ENCODE peak calls at places on chromosomes 4 and X, in five cellular contexts. M, Q, W, I and O are unnamed samples.

GRCh38 chrX:72270316-72270866 is 6.7 kb downstream of the RPS4X start:
- DNase-seq in M (no peak), Q (no peak), W (no peak), I (no peak), O (no peak)

GRCh38 chrX:46965125-46965758 is 53.0 kb downstream of the JADE3 start:
- DNase-seq in M (no peak), Q (no peak), W (no peak), I (peak), O (no peak)

GRCh38 chrX:47634871-47635575 is 5.3 kb upstream of the CFP start:
- DNase-seq in M (no peak), Q (no peak), W (no peak), I (no peak), O (no peak)

GRCh38 chrX:74251006-74251930 is 52.7 kb upstream of the ZCCHC13 start:
- DNase-seq in M (no peak), Q (peak), W (no peak), I (peak), O (no peak)

GRCh38 chr4:26985836-26986235 is 125.2 kb downstream of the STIM2 start:
- DNase-seq in M (no peak), Q (no peak), W (no peak), I (no peak), O (no peak)

GRCh38 chrX:19487520-19488200 is 27.6 kb downstream of the MAP3K15 start:
- DNase-seq in M (no peak), Q (peak), W (no peak), I (no peak), O (no peak)

GRCh38 chr4:183596056-183596757 is 62.8 kb downstream of the RWDD4 start:
- DNase-seq in M (no peak), Q (no peak), W (no peak), I (no peak), O (no peak)

GRCh38 chr4:20251061-20251795 is 477 bp upstream of the SLIT2 start:
- DNase-seq in M (no peak), Q (no peak), W (no peak), I (peak), O (no peak)

GRCh38 chrX:115047181-115047580 is 29.8 kb upstream of the IL13RA2 start:
- DNase-seq in M (no peak), Q (no peak), W (no peak), I (peak), O (no peak)

GRCh38 chr4:107349732-107350131 is 313.6 kb upstream of the DKK2 start:
- DNase-seq in M (no peak), Q (no peak), W (no peak), I (no peak), O (no peak)

GRCh38 chrX:16836371-16836770 is 33.8 kb downstream of the RBBP7 start:
- DNase-seq in M (no peak), Q (peak), W (peak), I (peak), O (no peak)

GRCh38 chrX:111376897-111377601 is 34.9 kb downstream of the DCX start:
- DNase-seq in M (no peak), Q (no peak), W (no peak), I (no peak), O (no peak)

GRCh38 chrX:100410901-100411801 is 1.1 kb upstream of the PCDH19 start:
- DNase-seq in M (no peak), Q (no peak), W (no peak), I (no peak), O (no peak)

GRCh38 chrX:40105016-40105790 is 7.4 kb upstream of the BCOR start:
- DNase-seq in M (no peak), Q (peak), W (no peak), I (no peak), O (no peak)

GRCh38 chr4:45033676-45034410 is 307.5 kb upstream of the GNPDA2 start:
- DNase-seq in M (no peak), Q (no peak), W (no peak), I (no peak), O (no peak)

GRCh38 chr4:5957091-5957490 is 61.1 kb downstream of the C4orf50 start:
- DNase-seq in M (no peak), Q (no peak), W (no peak), I (no peak), O (peak)

GRCh38 chr4:66766557-66766956 is 778.7 kb downstream of the CENPC start:
- DNase-seq in M (no peak), Q (no peak), W (no peak), I (no peak), O (no peak)

GRCh38 chrX:85996555-85996954 is 50.8 kb downstream of the CHM start:
- DNase-seq in M (no peak), Q (no peak), W (no peak), I (no peak), O (no peak)

GRCh38 chr4:28776004-28776403 is 1915.4 kb downstream of the STIM2 start:
- DNase-seq in M (no peak), Q (no peak), W (no peak), I (no peak), O (no peak)

GRCh38 chrX:16144420-16144819 is 21.1 kb downstream of the GRPR start:
- DNase-seq in M (no peak), Q (no peak), W (no peak), I (no peak), O (no peak)

GRCh38 chr4:147361726-147362125 is 119.2 kb upstream of the EDNRA start:
- DNase-seq in M (peak), Q (peak), W (peak), I (peak), O (no peak)

GRCh38 chr4:187940299-187940698 is 55.3 kb upstream of the ZFP42 start:
- DNase-seq in M (no peak), Q (no peak), W (no peak), I (peak), O (no peak)

GRCh38 chrX:138897621-138898492 is 186.3 kb upstream of the FGF13 start:
- DNase-seq in M (no peak), Q (no peak), W (no peak), I (no peak), O (no peak)

GRCh38 chr4:186297013-186297645 is 31.1 kb downstream of the F11 start:
- DNase-seq in M (no peak), Q (no peak), W (no peak), I (peak), O (no peak)

GRCh38 chrX:72021975-72022374 is 109.7 kb downstream of the RTL5 start:
- DNase-seq in M (peak), Q (no peak), W (no peak), I (no peak), O (no peak)

GRCh38 chrX:13452283-13452682 is 117.1 kb upstream of the EGFL6 start:
- DNase-seq in M (no peak), Q (no peak), W (no peak), I (no peak), O (no peak)

GRCh38 chr4:45576275-45576674 is 547.6 kb downstream of the GABRG1 start:
- DNase-seq in M (no peak), Q (no peak), W (no peak), I (no peak), O (no peak)

GRCh38 chrX:50996930-50997329 is 86.4 kb downstream of the BMP15 start:
- DNase-seq in M (no peak), Q (no peak), W (no peak), I (no peak), O (no peak)

GRCh38 chr4:148561467-148561866 is 119.3 kb upstream of the NR3C2 start:
- DNase-seq in M (no peak), Q (no peak), W (no peak), I (no peak), O (no peak)

GRCh38 chrX:69015156-69015555 is 150.1 kb downstream of the PJA1 start:
- DNase-seq in M (no peak), Q (no peak), W (no peak), I (no peak), O (no peak)

GRCh38 chrX:34875204-34875603 is 67.4 kb upstream of the FAM47B start:
- DNase-seq in M (no peak), Q (no peak), W (no peak), I (peak), O (no peak)

GRCh38 chr4:87848622-87849351 is 16.0 kb downstream of the MEPE start:
- DNase-seq in M (peak), Q (peak), W (peak), I (peak), O (peak)

GRCh38 chr4:15024386-15024785 is 22.1 kb downstream of the CPEB2 start:
- DNase-seq in M (no peak), Q (no peak), W (no peak), I (peak), O (no peak)

DNA sequence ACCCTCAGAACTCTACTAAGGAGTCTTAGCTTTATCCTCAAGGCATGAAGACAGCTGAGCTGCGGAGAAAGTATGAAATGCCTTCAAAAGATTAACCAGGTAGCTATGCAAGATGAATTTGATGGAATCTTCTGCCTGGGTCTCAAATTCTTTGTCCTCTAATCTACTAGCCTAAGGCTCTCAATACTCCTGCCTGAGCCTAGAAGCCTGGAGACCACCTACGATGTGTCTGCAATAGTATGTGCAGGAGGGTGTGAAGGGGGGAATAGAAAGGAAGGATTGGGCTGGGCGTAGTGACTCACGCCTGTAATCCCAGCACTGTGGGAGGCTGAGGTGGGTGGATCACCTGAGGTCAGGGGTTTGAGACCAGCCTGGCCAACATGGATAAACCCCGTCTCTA is 178.2 kb upstream of the GPC4 start:
- DNase-seq in M (no peak), Q (no peak), W (no peak), I (no peak), O (no peak)
- H3K4me3 ChIP-seq in M (no peak), Q (no peak), W (no peak), I (no peak), O (no peak)

DNA sequence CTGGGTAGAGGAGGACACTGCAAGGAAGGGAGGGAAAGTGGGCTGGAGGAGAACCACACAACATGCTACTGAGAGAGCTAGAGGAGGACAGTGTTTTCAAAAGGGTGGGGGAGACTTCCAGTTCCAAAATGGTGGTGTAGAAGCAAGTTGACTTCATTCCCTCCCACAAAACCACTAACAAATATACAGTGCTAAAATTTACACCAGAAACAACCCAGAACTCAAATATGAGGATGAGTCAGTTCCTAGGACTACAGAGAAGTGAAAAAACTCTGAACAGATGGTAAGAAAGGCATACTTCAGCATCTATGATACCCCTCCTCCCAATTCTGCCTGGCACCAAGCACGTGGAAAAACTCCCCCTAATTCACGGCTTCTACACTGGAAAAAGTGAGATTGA is 9.8 kb downstream of the AADAT start:
- DNase-seq in M (no peak), Q (no peak), W (no peak), I (peak), O (no peak)
- TF ChIP-seq POLR2A in M (no peak), Q (no peak), W (no peak), I (no peak), O (no peak)

DNA sequence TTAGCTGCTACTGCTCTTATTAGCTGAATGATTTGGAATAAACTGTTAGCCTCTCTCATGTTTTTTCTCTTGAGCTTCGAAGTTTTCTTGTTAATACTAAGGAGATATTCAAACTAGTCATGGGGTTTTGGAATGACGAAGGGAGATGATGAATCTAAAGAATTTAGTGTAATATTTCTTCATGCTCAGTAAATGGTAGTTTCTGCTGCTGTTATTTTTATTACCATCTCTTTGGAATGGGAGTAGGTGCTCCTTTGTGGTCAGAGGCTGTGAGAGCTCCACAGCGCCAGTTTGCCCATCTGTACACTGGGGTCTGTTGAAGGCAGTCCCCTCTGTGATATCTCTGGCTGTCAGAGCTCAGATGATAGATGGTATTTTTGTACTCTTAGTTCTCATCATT is 33.7 kb downstream of the HTT start:
- DNase-seq in M (no peak), Q (no peak), W (no peak), I (peak), O (no peak)
- TF ChIP-seq CTCF in M (no peak), Q (no peak), W (no peak), I (no peak), O (no peak)

GRCh38 chr4:155952546-155952945 is 1.1 kb downstream of the CTSO start:
- DNase-seq in M (no peak), Q (no peak), W (no peak), I (peak), O (no peak)
- H3K4me3 ChIP-seq in M (no peak), Q (no peak), W (peak), I (peak), O (no peak)

DNA sequence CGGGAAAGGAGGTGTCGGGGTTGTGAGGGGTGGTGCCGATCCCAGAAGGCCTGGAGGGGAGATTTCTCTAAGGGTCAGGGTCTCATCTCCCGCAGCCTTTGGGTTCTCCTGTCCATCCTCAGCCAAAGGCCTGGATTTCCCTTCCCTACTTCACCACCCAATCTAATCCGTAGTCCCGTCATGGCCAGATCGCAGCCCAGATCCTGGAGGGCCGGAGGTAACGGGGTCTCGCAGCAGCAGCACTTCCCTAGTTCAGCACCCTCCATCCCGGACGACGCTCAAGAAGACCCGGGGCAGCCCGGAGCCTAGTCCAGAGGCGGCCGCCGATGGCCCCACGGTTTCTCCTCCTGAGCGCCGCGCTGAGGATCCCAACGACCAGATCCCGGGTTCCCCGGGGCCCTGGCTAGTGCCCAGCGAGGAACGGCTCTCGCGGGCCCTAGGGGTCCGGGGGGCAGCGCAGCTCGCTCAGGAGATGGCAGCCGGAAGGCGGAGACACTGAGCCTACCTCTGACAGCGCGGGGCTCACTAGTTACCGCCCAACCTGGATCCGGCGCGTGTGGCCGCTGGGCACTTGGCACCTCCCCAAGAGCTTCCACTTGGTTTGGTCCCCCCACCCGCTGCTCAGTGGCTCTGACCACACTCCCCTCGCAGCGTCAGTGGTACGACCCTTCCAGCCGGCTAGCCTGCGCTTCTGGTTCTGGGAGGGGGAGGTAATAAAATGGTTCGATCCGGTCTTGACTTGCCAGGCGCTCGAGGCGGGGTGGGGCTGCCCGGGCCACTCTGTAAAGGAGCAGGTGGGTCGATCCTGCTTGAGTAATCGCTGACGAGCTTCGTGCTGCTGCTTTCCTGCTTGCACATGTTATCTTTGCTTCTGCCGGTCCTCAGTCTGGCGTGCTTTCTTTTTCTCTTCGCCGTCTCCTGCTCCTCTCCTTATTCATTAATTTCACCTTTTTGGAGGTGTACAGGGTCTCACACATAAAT is 3.6 kb downstream of the MAGIX start:
- DNase-seq in M (peak), Q (peak), W (peak), I (peak), O (peak)
- TF ChIP-seq POLR2A in M (no peak), Q (peak), W (no peak), I (no peak), O (no peak)

GRCh38 chr4:153916273-153916755 is 127.4 kb upstream of the SFRP2 start:
- DNase-seq in M (no peak), Q (no peak), W (no peak), I (no peak), O (no peak)
- TF ChIP-seq CTCF in M (no peak), Q (no peak), W (no peak), I (no peak), O (no peak)